ENCODE peak calls at places on chromosomes 11 and 22, in seven cellular contexts. One of them, this sample, is unnamed.

GRCh38 chr11:19715373-19715772 is 2.7 kb downstream of the NAV2 start:
- DNase-seq in mammary epithelial cell: peak
- DNase-seq in NT2/D1: no peak
- DNase-seq in H9: no peak
- DNase-seq in fibroblast of lung: peak
- DNase-seq in endodermal cell: no peak
- DNase-seq in GM23248: peak
- DNase-seq in this sample: peak

GRCh38 chr22:41364233-41364632 is 17.5 kb upstream of the TEF start:
- DNase-seq in NT2/D1: no peak
- DNase-seq in GM23248: no peak
- DNase-seq in H9: no peak
- DNase-seq in endodermal cell: no peak
- DNase-seq in fibroblast of lung: no peak
- DNase-seq in mammary epithelial cell: no peak
- DNase-seq in this sample: no peak

GRCh38 chr22:22558972-22559603 is at the start of gene PRAME:
- DNase-seq in endodermal cell: peak
- DNase-seq in fibroblast of lung: peak
- DNase-seq in NT2/D1: peak
- DNase-seq in mammary epithelial cell: no peak
- DNase-seq in GM23248: peak
- DNase-seq in H9: peak
- DNase-seq in this sample: peak

GRCh38 chr11:123158609-123159008 is 36.4 kb downstream of the CLMP start:
- DNase-seq in NT2/D1: no peak
- DNase-seq in fibroblast of lung: no peak
- DNase-seq in GM23248: no peak
- DNase-seq in H9: no peak
- DNase-seq in mammary epithelial cell: peak
- DNase-seq in endodermal cell: no peak
- DNase-seq in this sample: no peak

GRCh38 chr11:1749787-1750351 is 526 bp downstream of the IFITM10 start:
- DNase-seq in NT2/D1: no peak
- DNase-seq in H9: no peak
- DNase-seq in GM23248: peak
- DNase-seq in endodermal cell: no peak
- DNase-seq in fibroblast of lung: peak
- DNase-seq in mammary epithelial cell: peak
- DNase-seq in this sample: peak

GRCh38 chr11:1718326-1718725 is 21.3 kb downstream of the KRTAP5-6 start:
- DNase-seq in GM23248: no peak
- DNase-seq in H9: no peak
- DNase-seq in mammary epithelial cell: no peak
- DNase-seq in NT2/D1: no peak
- DNase-seq in endodermal cell: no peak
- DNase-seq in fibroblast of lung: no peak
- DNase-seq in this sample: no peak

GRCh38 chr11:94597896-94598295 is 30.7 kb downstream of the PIWIL4 start:
- DNase-seq in fibroblast of lung: peak
- DNase-seq in endodermal cell: no peak
- DNase-seq in mammary epithelial cell: no peak
- DNase-seq in H9: no peak
- DNase-seq in NT2/D1: no peak
- DNase-seq in GM23248: no peak
- DNase-seq in this sample: peak

GRCh38 chr22:42292726-42293520 is 22.5 kb upstream of the TCF20 start:
- DNase-seq in fibroblast of lung: no peak
- DNase-seq in H9: no peak
- DNase-seq in NT2/D1: no peak
- DNase-seq in endodermal cell: no peak
- DNase-seq in GM23248: no peak
- DNase-seq in mammary epithelial cell: no peak
- DNase-seq in this sample: no peak

GRCh38 chr11:121451982-121452608 is at the start of gene SORL1:
- DNase-seq in H9: peak
- DNase-seq in mammary epithelial cell: peak
- DNase-seq in fibroblast of lung: peak
- DNase-seq in NT2/D1: peak
- DNase-seq in GM23248: peak
- DNase-seq in endodermal cell: peak
- DNase-seq in this sample: peak

GRCh38 chr22:30841264-30841663 is 127.3 kb downstream of the MORC2 start:
- DNase-seq in fibroblast of lung: peak
- DNase-seq in NT2/D1: no peak
- DNase-seq in endodermal cell: no peak
- DNase-seq in mammary epithelial cell: peak
- DNase-seq in GM23248: no peak
- DNase-seq in H9: no peak
- DNase-seq in this sample: no peak

DNA sequence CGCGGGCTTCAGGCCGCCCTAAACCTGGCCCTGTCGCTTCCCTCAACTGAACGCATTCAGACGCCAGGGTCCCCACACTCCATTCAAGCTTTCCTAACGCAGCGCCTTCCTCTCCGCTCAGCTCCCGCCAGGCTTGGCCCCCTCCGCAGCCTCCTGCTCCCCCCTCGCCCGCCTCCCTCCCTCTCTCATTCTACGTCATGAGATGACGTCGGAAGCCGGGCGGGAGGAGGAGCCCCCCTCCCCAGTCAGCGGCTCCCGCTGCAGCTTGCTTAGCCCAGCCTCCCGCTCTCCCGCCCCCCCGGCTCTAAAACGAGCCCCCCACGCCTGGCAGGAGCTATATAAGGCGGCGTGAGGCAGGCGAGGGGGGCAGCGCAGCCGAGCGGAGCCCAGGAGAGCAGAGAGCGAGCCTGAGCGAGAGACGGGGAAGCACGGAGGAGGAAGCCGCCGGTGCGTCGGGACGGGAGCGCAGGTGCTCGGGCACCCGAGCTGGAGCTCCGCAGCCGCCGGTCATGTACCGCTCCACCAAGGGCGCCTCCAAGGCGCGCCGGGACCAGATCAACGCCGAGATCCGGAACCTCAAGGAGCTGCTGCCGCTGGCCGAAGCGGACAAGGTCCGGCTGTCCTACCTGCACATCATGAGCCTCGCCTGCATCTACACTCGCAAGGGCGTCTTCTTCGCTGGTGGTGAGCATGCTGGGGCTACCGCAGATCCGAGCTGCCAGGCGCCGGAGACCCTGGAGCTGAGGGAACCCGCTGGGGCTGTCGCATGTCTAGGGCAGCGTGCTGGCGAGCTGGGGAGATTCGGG is at the start of gene NPAS4:
- DNase-seq in mammary epithelial cell: no peak
- DNase-seq in NT2/D1: no peak
- DNase-seq in H9: peak
- DNase-seq in fibroblast of lung: no peak
- DNase-seq in GM23248: no peak
- DNase-seq in endodermal cell: no peak
- DNase-seq in this sample: no peak
- H3K9ac ChIP-seq in mammary epithelial cell: no peak
- H3K9ac ChIP-seq in NT2/D1: peak
- H3K9ac ChIP-seq in H9: no peak
- H3K9ac ChIP-seq in fibroblast of lung: no peak
- H3K9ac ChIP-seq in GM23248: no peak
- H3K9ac ChIP-seq in endodermal cell: no peak
- H3K9ac ChIP-seq in this sample: no peak

DNA sequence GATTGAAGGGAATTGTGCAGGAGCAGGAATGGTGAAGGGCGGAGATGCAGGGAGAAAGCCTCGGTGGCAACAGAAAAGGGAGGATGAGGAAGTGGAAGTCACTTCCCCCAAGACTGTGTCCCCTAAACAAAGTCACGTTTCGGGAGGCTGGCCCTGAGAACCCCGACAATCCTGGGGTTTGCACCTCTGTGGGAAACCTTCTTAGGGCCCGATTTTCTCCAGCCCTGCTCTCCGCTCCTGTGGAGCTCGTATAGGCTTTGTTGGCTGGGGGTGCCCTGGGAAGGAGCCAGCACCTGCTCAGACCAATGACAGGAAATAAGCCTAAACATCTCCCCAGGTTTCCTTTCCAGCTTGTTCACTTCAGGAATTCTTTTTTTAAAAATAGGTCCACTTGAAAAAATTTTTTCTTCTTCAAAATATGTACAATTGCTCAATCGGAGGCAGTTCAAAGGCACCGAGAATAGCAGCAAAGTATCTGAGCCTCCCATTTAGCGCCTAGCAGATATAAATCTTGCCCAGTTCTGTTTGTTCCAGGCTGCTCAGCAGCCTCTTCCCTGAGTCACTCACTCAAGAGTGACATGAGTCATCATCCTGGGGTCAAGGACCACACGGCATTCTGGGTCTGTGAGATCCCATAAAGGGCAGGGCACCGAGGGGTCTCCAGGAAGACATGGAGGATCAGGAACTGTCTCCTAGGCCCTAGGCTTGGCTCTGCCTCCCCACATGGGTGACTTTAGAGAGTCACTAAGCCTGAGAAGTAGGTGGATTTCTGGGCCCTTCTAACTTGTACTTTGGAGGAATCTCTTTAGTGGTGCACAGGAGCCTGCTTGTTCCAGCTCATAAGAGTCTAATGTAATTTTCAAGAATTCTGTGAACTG is 34.0 kb downstream of the IRAG1 start:
- DNase-seq in GM23248: peak
- DNase-seq in H9: no peak
- DNase-seq in endodermal cell: no peak
- DNase-seq in NT2/D1: no peak
- DNase-seq in mammary epithelial cell: peak
- DNase-seq in fibroblast of lung: peak
- DNase-seq in this sample: peak
- H3K9ac ChIP-seq in GM23248: peak
- H3K9ac ChIP-seq in H9: no peak
- H3K9ac ChIP-seq in endodermal cell: no peak
- H3K9ac ChIP-seq in NT2/D1: no peak
- H3K9ac ChIP-seq in mammary epithelial cell: no peak
- H3K9ac ChIP-seq in fibroblast of lung: peak
- H3K9ac ChIP-seq in this sample: peak

DNA sequence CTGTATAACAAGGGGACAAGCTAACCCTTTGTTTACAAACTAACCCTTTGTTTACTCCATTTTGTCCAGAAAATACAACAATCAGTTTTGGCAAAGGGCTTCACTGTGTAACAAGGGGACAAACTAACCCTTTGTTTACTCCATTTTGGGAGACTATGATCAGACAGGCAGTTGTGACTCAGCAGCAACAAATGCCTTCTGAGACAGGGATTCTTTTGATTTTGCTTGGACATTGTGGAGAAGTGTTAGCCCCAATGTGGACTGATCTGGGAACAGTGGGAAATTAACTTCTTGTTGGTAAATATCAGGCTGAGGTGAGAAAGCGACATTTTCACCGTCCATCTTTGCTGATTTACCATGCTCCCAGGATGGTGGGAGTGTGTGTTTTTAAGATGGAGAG is 983 bp downstream of the EHF start:
- DNase-seq in NT2/D1: no peak
- DNase-seq in H9: no peak
- DNase-seq in fibroblast of lung: no peak
- DNase-seq in mammary epithelial cell: peak
- DNase-seq in GM23248: no peak
- DNase-seq in endodermal cell: no peak
- DNase-seq in this sample: no peak
- H3K9ac ChIP-seq in NT2/D1: no peak
- H3K9ac ChIP-seq in H9: no peak
- H3K9ac ChIP-seq in fibroblast of lung: no peak
- H3K9ac ChIP-seq in mammary epithelial cell: peak
- H3K9ac ChIP-seq in GM23248: no peak
- H3K9ac ChIP-seq in endodermal cell: no peak
- H3K9ac ChIP-seq in this sample: no peak

DNA sequence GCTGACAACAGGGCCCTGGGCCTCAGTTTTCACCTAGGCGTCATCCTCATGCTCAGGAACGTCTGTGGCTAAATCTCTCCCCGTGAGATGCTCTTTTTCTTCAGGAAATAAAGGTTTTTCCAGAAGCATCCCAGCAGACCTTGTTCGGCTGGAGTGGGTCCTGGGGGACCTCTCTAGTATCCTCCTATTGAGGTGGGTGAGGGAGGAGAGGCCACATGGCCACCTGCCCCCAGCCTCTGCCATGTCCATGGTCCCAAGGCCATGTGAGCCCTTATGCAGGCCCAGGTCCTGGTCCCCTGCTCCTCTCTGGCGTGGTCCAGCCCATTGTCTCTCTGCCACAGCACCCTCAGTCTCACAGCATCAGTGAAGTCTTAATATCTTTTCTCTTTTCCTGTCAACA is 22.0 kb downstream of the ALG12 start:
- DNase-seq in endodermal cell: no peak
- DNase-seq in GM23248: no peak
- DNase-seq in mammary epithelial cell: no peak
- DNase-seq in H9: no peak
- DNase-seq in fibroblast of lung: no peak
- DNase-seq in NT2/D1: no peak
- DNase-seq in this sample: no peak
- H3K9ac ChIP-seq in endodermal cell: no peak
- H3K9ac ChIP-seq in GM23248: no peak
- H3K9ac ChIP-seq in mammary epithelial cell: no peak
- H3K9ac ChIP-seq in H9: no peak
- H3K9ac ChIP-seq in fibroblast of lung: no peak
- H3K9ac ChIP-seq in NT2/D1: no peak
- H3K9ac ChIP-seq in this sample: no peak

GRCh38 chr22:32723632-32724031 is 77.9 kb upstream of the TIMP3 start:
- DNase-seq in fibroblast of lung: peak
- DNase-seq in H9: no peak
- DNase-seq in GM23248: peak
- DNase-seq in mammary epithelial cell: peak
- DNase-seq in endodermal cell: no peak
- DNase-seq in NT2/D1: no peak
- DNase-seq in this sample: peak
- H3K9ac ChIP-seq in fibroblast of lung: no peak
- H3K9ac ChIP-seq in H9: no peak
- H3K9ac ChIP-seq in GM23248: peak
- H3K9ac ChIP-seq in mammary epithelial cell: no peak
- H3K9ac ChIP-seq in endodermal cell: no peak
- H3K9ac ChIP-seq in NT2/D1: no peak
- H3K9ac ChIP-seq in this sample: peak

DNA sequence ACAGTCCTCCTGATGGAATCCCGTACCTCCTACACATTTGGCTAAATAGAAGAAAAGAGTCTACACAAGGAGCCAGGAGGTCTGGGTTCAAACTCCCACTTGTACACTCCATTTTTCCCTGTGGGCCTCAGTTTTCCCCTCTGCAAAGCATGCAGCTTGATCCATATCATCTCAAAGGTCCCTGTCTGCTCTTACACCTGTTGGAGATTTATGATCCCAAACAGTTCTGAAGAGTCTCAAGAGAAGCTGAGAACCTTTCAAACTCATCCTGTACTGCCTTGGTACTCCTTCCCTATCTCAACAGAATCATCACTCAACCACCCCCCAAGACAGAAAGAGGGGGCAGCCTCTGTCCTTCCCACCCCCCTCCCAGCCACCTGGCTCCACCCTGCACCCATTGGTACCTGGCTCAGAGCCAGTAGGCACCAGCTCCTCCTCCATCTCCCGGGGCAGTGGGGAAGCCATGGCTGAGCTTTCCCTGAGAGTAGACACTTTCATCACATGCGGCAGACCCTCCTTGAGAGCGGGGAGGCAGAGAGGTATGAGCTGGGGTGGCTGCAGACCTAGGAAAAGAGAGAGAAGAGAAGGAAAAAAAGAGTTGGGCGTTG is 3.3 kb downstream of the TNKS1BP1 start:
- DNase-seq in fibroblast of lung: no peak
- DNase-seq in endodermal cell: no peak
- DNase-seq in H9: no peak
- DNase-seq in GM23248: no peak
- DNase-seq in NT2/D1: no peak
- DNase-seq in mammary epithelial cell: peak
- DNase-seq in this sample: no peak
- H3K9ac ChIP-seq in fibroblast of lung: peak
- H3K9ac ChIP-seq in endodermal cell: no peak
- H3K9ac ChIP-seq in H9: no peak
- H3K9ac ChIP-seq in GM23248: peak
- H3K9ac ChIP-seq in NT2/D1: peak
- H3K9ac ChIP-seq in mammary epithelial cell: peak
- H3K9ac ChIP-seq in this sample: peak

GRCh38 chr22:38218661-38219331 is 17.0 kb downstream of the MAFF start:
- DNase-seq in GM23248: peak
- DNase-seq in NT2/D1: peak
- DNase-seq in fibroblast of lung: peak
- DNase-seq in H9: peak
- DNase-seq in mammary epithelial cell: peak
- DNase-seq in endodermal cell: peak
- DNase-seq in this sample: peak
- H3K9ac ChIP-seq in GM23248: peak
- H3K9ac ChIP-seq in NT2/D1: peak
- H3K9ac ChIP-seq in fibroblast of lung: peak
- H3K9ac ChIP-seq in H9: no peak
- H3K9ac ChIP-seq in mammary epithelial cell: peak
- H3K9ac ChIP-seq in endodermal cell: peak
- H3K9ac ChIP-seq in this sample: peak